ENCODE peak calls at places on chromosomes 5 and 9, in ten cellular contexts. N is neuronal stem cell; W is lower lobe of right lung; U is CD4-positive, alpha-beta T cell; H is uterus; V is CD8-positive, alpha-beta T cell; I is AG04450; T is GM23248; C is H1; P is CD4-positive, CD25-positive, alpha-beta regulatory T cell. G is an unnamed sample.

GRCh38 chr5:43851741-43852140 is 248.8 kb downstream of the NNT start:
- DNase-seq in T (no peak), V (no peak), U (no peak), I (no peak), W (no peak), C (no peak), N (no peak), H (no peak), P (no peak), G (no peak)

GRCh38 chr9:137311171-137311970 is 9.3 kb upstream of the NRARP start:
- DNase-seq in P (no peak), C (peak; percentile 52), U (no peak), V (no peak), I (no peak), W (peak; percentile 64), T (peak; percentile 53), H (no peak), N (no peak), G (no peak)

GRCh38 chr9:93650448-93650847 is 74.1 kb downstream of the PHF2 start:
- DNase-seq in T (no peak), N (no peak), I (no peak), W (peak; percentile 39), P (no peak), C (no peak), H (peak; percentile 11), V (no peak), U (no peak), G (no peak)

GRCh38 chr5:109690456-109691247 is 925 bp downstream of the MAN2A1 start:
- DNase-seq in U (peak; percentile 37), W (peak; percentile 78), T (peak; percentile 92), C (peak; percentile 64), I (peak; percentile 52), H (peak; percentile 77), P (peak; percentile 74), N (peak; percentile 43), V (peak; percentile 21), G (peak; percentile 16)

GRCh38 chr5:97162045-97162444 is 19.6 kb upstream of the LIX1 start:
- DNase-seq in H (peak; percentile 44), U (peak; percentile 34), C (peak; percentile 67), T (peak; percentile 72), W (no peak), N (peak; percentile 77), P (peak; percentile 59), I (peak; percentile 69), V (no peak), G (no peak)

GRCh38 chr5:119655081-119655480 is 25.7 kb downstream of the FAM170A start:
- DNase-seq in U (no peak), I (no peak), N (no peak), C (no peak), H (no peak), V (no peak), T (peak; percentile 33), W (peak; percentile 50), P (no peak), G (no peak)

GRCh38 chr5:75510836-75511434 is 494 bp downstream of the CERT1 start:
- DNase-seq in T (peak; percentile 66), V (peak; percentile 22), C (peak; percentile 68), H (no peak), U (peak; percentile 26), W (peak; percentile 80), P (no peak), I (no peak), N (peak; percentile 23), G (peak; percentile 12)

GRCh38 chr9:114072181-114073140 is 5.6 kb downstream of the AMBP start:
- DNase-seq in W (no peak), U (no peak), P (no peak), H (peak; percentile 71), N (no peak), C (no peak), V (no peak), T (peak; percentile 56), I (no peak), G (peak; percentile 27)

GRCh38 chr5:140862441-140863295 is 6.1 kb upstream of the PCDHA11 start:
- DNase-seq in U (no peak), T (no peak), N (no peak), H (no peak), P (no peak), W (no peak), I (no peak), V (no peak), C (no peak), G (no peak)

GRCh38 chr5:140857177-140857986 is 1.7 kb downstream of the PCDHA10 start:
- DNase-seq in W (no peak), P (no peak), N (no peak), U (no peak), T (no peak), V (no peak), H (no peak), C (no peak), I (no peak), G (no peak)

GRCh38 chr5:140855772-140856674 is at the start of gene PCDHA10:
- DNase-seq in U (no peak), C (no peak), I (no peak), V (no peak), W (no peak), N (peak; percentile 24), P (no peak), T (peak; percentile 41), H (no peak), G (no peak)

DNA sequence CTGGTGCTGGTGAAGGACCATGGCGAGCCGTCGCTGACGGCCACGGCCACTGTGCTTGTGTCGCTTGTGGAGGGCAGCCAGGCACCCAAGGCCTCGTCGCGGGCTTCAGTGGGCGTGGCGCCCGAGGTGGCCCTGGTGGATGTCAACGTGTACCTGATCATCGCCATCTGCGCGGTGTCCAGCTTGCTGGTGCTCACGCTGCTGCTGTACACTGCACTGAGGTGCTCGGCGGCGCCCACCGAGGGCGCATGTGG is 2.2 kb downstream of the PCDHA10 start:
- DNase-seq in W (no peak), N (no peak), U (no peak), P (no peak), I (no peak), H (no peak), T (no peak), V (no peak), C (no peak), G (no peak)
- H3K9me3 ChIP-seq in W (peaks cover 7% of the 10 kb centered on the region), N (peaks cover 22% of the 10 kb centered on the region), U (peaks cover 29% of the 10 kb centered on the region), P (peaks cover 11% of the 10 kb centered on the region), I (peaks cover 43% of the 10 kb centered on the region), H (no peaks in the 10 kb centered on the region), T (peaks cover 2% of the 10 kb centered on the region), V (no peaks in the 10 kb centered on the region), C (peaks cover 6% of the 10 kb centered on the region), G (peaks cover 30% of the 10 kb centered on the region)

GRCh38 chr9:69317081-69317480 is 7.9 kb upstream of the ENTREP1 start:
- DNase-seq in U (no peak), P (no peak), N (no peak), C (no peak), I (no peak), V (no peak), W (no peak), H (no peak), T (no peak), G (no peak)

GRCh38 chr9:69314547-69314946 is 10.5 kb upstream of the ENTREP1 start:
- DNase-seq in N (no peak), C (no peak), I (no peak), H (no peak), P (no peak), W (no peak), V (no peak), U (no peak), T (no peak), G (no peak)

GRCh38 chr9:69308217-69308931 is 16.6 kb upstream of the ENTREP1 start:
- DNase-seq in I (no peak), V (no peak), P (no peak), N (no peak), U (no peak), H (no peak), T (no peak), C (no peak), W (no peak), G (no peak)

GRCh38 chr9:69317894-69318293 is 7.1 kb upstream of the ENTREP1 start:
- DNase-seq in N (no peak), U (no peak), H (no peak), I (no peak), P (no peak), V (no peak), T (no peak), W (no peak), C (no peak), G (no peak)

DNA sequence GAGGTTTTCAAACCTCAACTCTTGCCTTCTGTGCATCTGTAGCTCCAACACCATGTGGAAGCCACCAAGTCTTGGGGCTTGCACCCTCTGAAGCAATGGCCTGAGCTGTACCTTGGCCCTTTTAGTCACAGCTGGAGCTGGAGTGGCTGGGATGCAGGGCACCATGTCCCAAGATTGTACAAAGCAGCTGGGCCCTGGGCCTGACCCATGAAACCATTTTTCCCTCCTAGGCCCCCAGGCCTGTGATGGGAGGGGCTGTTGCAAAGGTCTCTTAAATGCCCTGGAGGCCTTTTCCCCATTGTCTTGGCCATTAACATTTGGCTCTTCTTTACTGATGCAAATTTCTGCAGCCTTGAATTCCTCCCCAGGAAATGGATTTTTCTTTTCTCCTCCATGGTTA is 11.8 kb upstream of the ENTREP1 start:
- DNase-seq in I (no peak), C (no peak), W (no peak), H (no peak), T (no peak), P (no peak), N (no peak), U (no peak), V (no peak), G (no peak)
- H3K9me3 ChIP-seq in I (peaks cover 7% of the 10 kb centered on the region), C (peaks cover 33% of the 10 kb centered on the region), W (peaks cover 8% of the 10 kb centered on the region), H (no peaks in the 10 kb centered on the region), T (no peaks in the 10 kb centered on the region), P (peaks cover 2% of the 10 kb centered on the region), N (peaks cover 8% of the 10 kb centered on the region), U (peaks cover 16% of the 10 kb centered on the region), V (no peaks in the 10 kb centered on the region), G (no peaks in the 10 kb centered on the region)

GRCh38 chr9:135665795-135666189 is 2.7 kb downstream of the LCN9 start:
- DNase-seq in I (no peak), U (no peak), N (no peak), C (no peak), W (no peak), T (no peak), P (no peak), V (no peak), H (no peak), G (no peak)
- H3K9me3 ChIP-seq in I (peaks cover 29% of the 10 kb centered on the region), U (no peaks in the 10 kb centered on the region), N (peaks cover 4% of the 10 kb centered on the region), C (peaks cover 7% of the 10 kb centered on the region), W (no peaks in the 10 kb centered on the region), T (no peaks in the 10 kb centered on the region), P (no peaks in the 10 kb centered on the region), V (no peaks in the 10 kb centered on the region), H (no peaks in the 10 kb centered on the region), G (no peaks in the 10 kb centered on the region)

GRCh38 chr9:118577121-118577520 is 792.1 kb downstream of the BRINP1 start:
- DNase-seq in P (no peak), U (no peak), H (no peak), W (no peak), C (no peak), V (no peak), T (peak; percentile 80), I (no peak), N (no peak), G (no peak)

GRCh38 chr9:118575341-118576070 is 793.7 kb downstream of the BRINP1 start:
- DNase-seq in U (no peak), V (no peak), T (peak; percentile 71), W (no peak), P (no peak), C (no peak), H (no peak), N (no peak), I (no peak), G (no peak)

GRCh38 chr9:118583414-118583813 is 785.8 kb downstream of the BRINP1 start:
- DNase-seq in P (no peak), U (no peak), V (no peak), C (no peak), W (no peak), T (no peak), I (no peak), N (no peak), H (no peak), G (no peak)

DNA sequence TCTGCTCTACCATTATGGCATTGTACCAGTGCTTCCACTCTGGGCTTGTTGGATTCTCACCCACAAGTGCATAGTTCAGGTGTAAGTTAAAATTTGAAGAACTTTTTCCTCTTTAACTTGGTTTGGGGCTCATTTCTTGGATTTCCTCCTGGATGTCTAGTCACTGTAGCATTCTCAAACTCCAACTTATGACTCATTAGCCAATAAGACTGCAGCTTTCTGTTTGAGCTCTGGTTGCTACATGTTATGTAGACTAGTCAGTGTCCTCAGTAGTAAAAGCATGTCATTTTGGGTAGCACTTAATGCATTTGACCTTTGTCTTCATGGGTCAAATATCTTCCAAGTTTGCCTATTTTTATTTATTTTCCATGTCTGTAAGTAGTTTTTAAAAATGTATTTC is 790.8 kb downstream of the BRINP1 start:
- DNase-seq in U (no peak), P (no peak), N (no peak), C (no peak), T (peak; percentile 93), W (no peak), I (no peak), V (no peak), H (no peak), G (no peak)
- H3K9me3 ChIP-seq in U (peaks cover 14% of the 10 kb centered on the region), P (no peaks in the 10 kb centered on the region), N (no peaks in the 10 kb centered on the region), C (peaks cover 6% of the 10 kb centered on the region), T (no peaks in the 10 kb centered on the region), W (peaks cover 7% of the 10 kb centered on the region), I (no peaks in the 10 kb centered on the region), V (no peaks in the 10 kb centered on the region), H (no peaks in the 10 kb centered on the region), G (no peaks in the 10 kb centered on the region)

G was measured in thoracic aorta.